ENCODE peak calls at places on chromosomes 2 and 18, in six cellular contexts. One of them, this sample, is unnamed.
A peak's percentile ranks its signal among the peaks of the same experiment; 100 is the strongest.

GRCh38 chr18:37457754-37458153 is 107.8 kb downstream of the CELF4 start:
- DNase-seq in stimulated activated CD4-positive, alpha-beta T cell treated with anti-CD3 and anti-CD28 coated beads, Interleukin-4, amount 100 ng/mL, for 48 hours: no peak
- DNase-seq in tibial artery: no peak
- DNase-seq in AG08395: no peak
- DNase-seq in AG10803: no peak
- DNase-seq in GM20000: no peak
- DNase-seq in this sample: no peak

GRCh38 chr18:3062798-3063563 is 50.0 kb upstream of the LPIN2 start:
- DNase-seq in tibial artery: peak; percentile 72
- DNase-seq in AG08395: peak; percentile 19
- DNase-seq in AG10803: peak; percentile 25
- DNase-seq in GM20000: peak; percentile 49
- DNase-seq in stimulated activated CD4-positive, alpha-beta T cell treated with anti-CD3 and anti-CD28 coated beads, Interleukin-4, amount 100 ng/mL, for 48 hours: peak; percentile 64
- DNase-seq in this sample: peak; percentile 76

GRCh38 chr2:149223472-149224062 is 106.8 kb upstream of the LYPD6 start:
- DNase-seq in GM20000: no peak
- DNase-seq in AG08395: no peak
- DNase-seq in AG10803: peak; percentile 55
- DNase-seq in tibial artery: no peak
- DNase-seq in stimulated activated CD4-positive, alpha-beta T cell treated with anti-CD3 and anti-CD28 coated beads, Interleukin-4, amount 100 ng/mL, for 48 hours: no peak
- DNase-seq in this sample: no peak

GRCh38 chr2:191696001-191696400 is 18.1 kb downstream of the NABP1 start:
- DNase-seq in AG08395: peak; percentile 90
- DNase-seq in stimulated activated CD4-positive, alpha-beta T cell treated with anti-CD3 and anti-CD28 coated beads, Interleukin-4, amount 100 ng/mL, for 48 hours: no peak
- DNase-seq in tibial artery: peak; percentile 85
- DNase-seq in AG10803: peak; percentile 95
- DNase-seq in GM20000: no peak
- DNase-seq in this sample: no peak

GRCh38 chr2:25159947-25160346 is 8.4 kb downstream of the POMC start:
- DNase-seq in AG10803: no peak
- DNase-seq in GM20000: no peak
- DNase-seq in AG08395: peak; percentile 20
- DNase-seq in tibial artery: no peak
- DNase-seq in stimulated activated CD4-positive, alpha-beta T cell treated with anti-CD3 and anti-CD28 coated beads, Interleukin-4, amount 100 ng/mL, for 48 hours: no peak
- DNase-seq in this sample: peak; percentile 26

GRCh38 chr2:142536501-142536900 is 341.0 kb upstream of the KYNU start:
- DNase-seq in AG10803: no peak
- DNase-seq in GM20000: no peak
- DNase-seq in AG08395: no peak
- DNase-seq in stimulated activated CD4-positive, alpha-beta T cell treated with anti-CD3 and anti-CD28 coated beads, Interleukin-4, amount 100 ng/mL, for 48 hours: no peak
- DNase-seq in tibial artery: no peak
- DNase-seq in this sample: no peak

GRCh38 chr2:72149556-72150156 is 2.0 kb upstream of the CYP26B1 start:
- DNase-seq in GM20000: no peak
- DNase-seq in AG08395: no peak
- DNase-seq in stimulated activated CD4-positive, alpha-beta T cell treated with anti-CD3 and anti-CD28 coated beads, Interleukin-4, amount 100 ng/mL, for 48 hours: no peak
- DNase-seq in tibial artery: no peak
- DNase-seq in AG10803: no peak
- DNase-seq in this sample: no peak

GRCh38 chr2:66845307-66845706 is 410.4 kb downstream of the MEIS1 start:
- DNase-seq in AG08395: peak; percentile 9
- DNase-seq in AG10803: peak; percentile 51
- DNase-seq in stimulated activated CD4-positive, alpha-beta T cell treated with anti-CD3 and anti-CD28 coated beads, Interleukin-4, amount 100 ng/mL, for 48 hours: no peak
- DNase-seq in tibial artery: no peak
- DNase-seq in GM20000: no peak
- DNase-seq in this sample: no peak

GRCh38 chr18:42192251-42193248 is 237.5 kb downstream of the PIK3C3 start:
- DNase-seq in AG08395: no peak
- DNase-seq in tibial artery: no peak
- DNase-seq in stimulated activated CD4-positive, alpha-beta T cell treated with anti-CD3 and anti-CD28 coated beads, Interleukin-4, amount 100 ng/mL, for 48 hours: no peak
- DNase-seq in AG10803: no peak
- DNase-seq in GM20000: no peak
- DNase-seq in this sample: no peak

GRCh38 chr2:53505814-53506213 is 261.8 kb upstream of the CHAC2 start:
- DNase-seq in GM20000: no peak
- DNase-seq in stimulated activated CD4-positive, alpha-beta T cell treated with anti-CD3 and anti-CD28 coated beads, Interleukin-4, amount 100 ng/mL, for 48 hours: no peak
- DNase-seq in AG08395: no peak
- DNase-seq in tibial artery: no peak
- DNase-seq in AG10803: peak; percentile 8
- DNase-seq in this sample: no peak

GRCh38 chr18:78624646-78625279 is 354.9 kb upstream of the SALL3 start:
- DNase-seq in stimulated activated CD4-positive, alpha-beta T cell treated with anti-CD3 and anti-CD28 coated beads, Interleukin-4, amount 100 ng/mL, for 48 hours: no peak
- DNase-seq in tibial artery: no peak
- DNase-seq in AG08395: no peak
- DNase-seq in AG10803: no peak
- DNase-seq in GM20000: no peak
- DNase-seq in this sample: no peak

GRCh38 chr18:69216390-69216789 is 184.3 kb upstream of the DOK6 start:
- DNase-seq in stimulated activated CD4-positive, alpha-beta T cell treated with anti-CD3 and anti-CD28 coated beads, Interleukin-4, amount 100 ng/mL, for 48 hours: no peak
- DNase-seq in GM20000: no peak
- DNase-seq in tibial artery: no peak
- DNase-seq in AG08395: no peak
- DNase-seq in AG10803: no peak
- DNase-seq in this sample: no peak

GRCh38 chr18:27366151-27366550 is 181.0 kb upstream of the CHST9 start:
- DNase-seq in stimulated activated CD4-positive, alpha-beta T cell treated with anti-CD3 and anti-CD28 coated beads, Interleukin-4, amount 100 ng/mL, for 48 hours: no peak
- DNase-seq in AG08395: no peak
- DNase-seq in AG10803: no peak
- DNase-seq in GM20000: no peak
- DNase-seq in tibial artery: no peak
- DNase-seq in this sample: no peak

GRCh38 chr2:216015722-216016464 is 2.5 kb upstream of the MREG start:
- DNase-seq in AG10803: no peak
- DNase-seq in stimulated activated CD4-positive, alpha-beta T cell treated with anti-CD3 and anti-CD28 coated beads, Interleukin-4, amount 100 ng/mL, for 48 hours: peak; percentile 22
- DNase-seq in AG08395: no peak
- DNase-seq in GM20000: peak; percentile 79
- DNase-seq in tibial artery: no peak
- DNase-seq in this sample: no peak

GRCh38 chr2:28838971-28839370 is 28.3 kb downstream of the SPDYA start:
- DNase-seq in tibial artery: no peak
- DNase-seq in AG08395: no peak
- DNase-seq in GM20000: no peak
- DNase-seq in AG10803: no peak
- DNase-seq in stimulated activated CD4-positive, alpha-beta T cell treated with anti-CD3 and anti-CD28 coated beads, Interleukin-4, amount 100 ng/mL, for 48 hours: no peak
- DNase-seq in this sample: no peak

GRCh38 chr2:36420569-36421164 is 65.1 kb downstream of the CRIM1 start:
- DNase-seq in AG10803: no peak
- DNase-seq in stimulated activated CD4-positive, alpha-beta T cell treated with anti-CD3 and anti-CD28 coated beads, Interleukin-4, amount 100 ng/mL, for 48 hours: no peak
- DNase-seq in GM20000: no peak
- DNase-seq in AG08395: no peak
- DNase-seq in tibial artery: no peak
- DNase-seq in this sample: no peak

GRCh38 chr2:25421746-25422431 is 80.2 kb upstream of the DNMT3A start:
- DNase-seq in AG10803: no peak
- DNase-seq in AG08395: no peak
- DNase-seq in tibial artery: no peak
- DNase-seq in GM20000: peak; percentile 49
- DNase-seq in stimulated activated CD4-positive, alpha-beta T cell treated with anti-CD3 and anti-CD28 coated beads, Interleukin-4, amount 100 ng/mL, for 48 hours: no peak
- DNase-seq in this sample: no peak

GRCh38 chr18:68841301-68841700 is 43.4 kb downstream of the CCDC102B start:
- DNase-seq in tibial artery: no peak
- DNase-seq in stimulated activated CD4-positive, alpha-beta T cell treated with anti-CD3 and anti-CD28 coated beads, Interleukin-4, amount 100 ng/mL, for 48 hours: no peak
- DNase-seq in GM20000: no peak
- DNase-seq in AG10803: no peak
- DNase-seq in AG08395: no peak
- DNase-seq in this sample: no peak

GRCh38 chr2:187228986-187229385 is 219.1 kb downstream of the CALCRL start:
- DNase-seq in AG10803: no peak
- DNase-seq in AG08395: no peak
- DNase-seq in GM20000: no peak
- DNase-seq in tibial artery: no peak
- DNase-seq in stimulated activated CD4-positive, alpha-beta T cell treated with anti-CD3 and anti-CD28 coated beads, Interleukin-4, amount 100 ng/mL, for 48 hours: no peak
- DNase-seq in this sample: no peak

GRCh38 chr18:39053569-39053968 is 1488.0 kb upstream of the CELF4 start:
- DNase-seq in AG08395: no peak
- DNase-seq in stimulated activated CD4-positive, alpha-beta T cell treated with anti-CD3 and anti-CD28 coated beads, Interleukin-4, amount 100 ng/mL, for 48 hours: no peak
- DNase-seq in AG10803: no peak
- DNase-seq in GM20000: no peak
- DNase-seq in tibial artery: no peak
- DNase-seq in this sample: no peak

GRCh38 chr2:100995309-100996075 is 6.6 kb upstream of the RPL31 start:
- DNase-seq in AG08395: no peak
- DNase-seq in AG10803: no peak
- DNase-seq in tibial artery: no peak
- DNase-seq in stimulated activated CD4-positive, alpha-beta T cell treated with anti-CD3 and anti-CD28 coated beads, Interleukin-4, amount 100 ng/mL, for 48 hours: no peak
- DNase-seq in GM20000: no peak
- DNase-seq in this sample: no peak

GRCh38 chr18:62045316-62045715 is 141.5 kb downstream of the PIGN start:
- DNase-seq in AG08395: no peak
- DNase-seq in tibial artery: no peak
- DNase-seq in GM20000: no peak
- DNase-seq in stimulated activated CD4-positive, alpha-beta T cell treated with anti-CD3 and anti-CD28 coated beads, Interleukin-4, amount 100 ng/mL, for 48 hours: no peak
- DNase-seq in AG10803: no peak
- DNase-seq in this sample: no peak

GRCh38 chr18:48833701-48834394 is 116.9 kb downstream of the SMAD7 start:
- DNase-seq in stimulated activated CD4-positive, alpha-beta T cell treated with anti-CD3 and anti-CD28 coated beads, Interleukin-4, amount 100 ng/mL, for 48 hours: peak; percentile 33
- DNase-seq in GM20000: peak; percentile 84
- DNase-seq in AG10803: no peak
- DNase-seq in AG08395: no peak
- DNase-seq in tibial artery: peak; percentile 23
- DNase-seq in this sample: peak; percentile 47

GRCh38 chr2:191855382-191855781 is 8.5 kb upstream of the CAVIN2 start:
- DNase-seq in AG08395: no peak
- DNase-seq in GM20000: no peak
- DNase-seq in AG10803: no peak
- DNase-seq in tibial artery: no peak
- DNase-seq in stimulated activated CD4-positive, alpha-beta T cell treated with anti-CD3 and anti-CD28 coated beads, Interleukin-4, amount 100 ng/mL, for 48 hours: no peak
- DNase-seq in this sample: no peak

GRCh38 chr18:78770149-78771139 is 209.2 kb upstream of the SALL3 start:
- DNase-seq in AG08395: no peak
- DNase-seq in stimulated activated CD4-positive, alpha-beta T cell treated with anti-CD3 and anti-CD28 coated beads, Interleukin-4, amount 100 ng/mL, for 48 hours: no peak
- DNase-seq in GM20000: no peak
- DNase-seq in tibial artery: no peak
- DNase-seq in AG10803: no peak
- DNase-seq in this sample: no peak

GRCh38 chr2:17539596-17539992 is 902 bp upstream of the VSNL1 start:
- DNase-seq in tibial artery: no peak
- DNase-seq in GM20000: no peak
- DNase-seq in AG10803: peak; percentile 24
- DNase-seq in AG08395: no peak
- DNase-seq in stimulated activated CD4-positive, alpha-beta T cell treated with anti-CD3 and anti-CD28 coated beads, Interleukin-4, amount 100 ng/mL, for 48 hours: no peak
- DNase-seq in this sample: no peak

GRCh38 chr2:12883911-12884310 is 167.2 kb downstream of the TRIB2 start:
- DNase-seq in GM20000: no peak
- DNase-seq in stimulated activated CD4-positive, alpha-beta T cell treated with anti-CD3 and anti-CD28 coated beads, Interleukin-4, amount 100 ng/mL, for 48 hours: no peak
- DNase-seq in tibial artery: no peak
- DNase-seq in AG10803: peak; percentile 29
- DNase-seq in AG08395: peak; percentile 21
- DNase-seq in this sample: no peak

GRCh38 chr18:39521164-39521563 is 1955.6 kb upstream of the CELF4 start:
- DNase-seq in AG08395: no peak
- DNase-seq in stimulated activated CD4-positive, alpha-beta T cell treated with anti-CD3 and anti-CD28 coated beads, Interleukin-4, amount 100 ng/mL, for 48 hours: no peak
- DNase-seq in tibial artery: no peak
- DNase-seq in AG10803: no peak
- DNase-seq in GM20000: no peak
- DNase-seq in this sample: no peak

GRCh38 chr2:130756721-130757195 is 1.4 kb downstream of the AMER3 start:
- DNase-seq in tibial artery: no peak
- DNase-seq in AG08395: no peak
- DNase-seq in stimulated activated CD4-positive, alpha-beta T cell treated with anti-CD3 and anti-CD28 coated beads, Interleukin-4, amount 100 ng/mL, for 48 hours: no peak
- DNase-seq in AG10803: no peak
- DNase-seq in GM20000: no peak
- DNase-seq in this sample: no peak

GRCh38 chr2:239498981-239499633 is 98.3 kb upstream of the HDAC4 start:
- DNase-seq in GM20000: no peak
- DNase-seq in AG08395: peak; percentile 61
- DNase-seq in AG10803: peak; percentile 66
- DNase-seq in tibial artery: peak; percentile 68
- DNase-seq in stimulated activated CD4-positive, alpha-beta T cell treated with anti-CD3 and anti-CD28 coated beads, Interleukin-4, amount 100 ng/mL, for 48 hours: no peak
- DNase-seq in this sample: peak; percentile 34

GRCh38 chr2:197539734-197540133 is 23.9 kb downstream of the MOB4 start:
- DNase-seq in stimulated activated CD4-positive, alpha-beta T cell treated with anti-CD3 and anti-CD28 coated beads, Interleukin-4, amount 100 ng/mL, for 48 hours: no peak
- DNase-seq in tibial artery: no peak
- DNase-seq in AG08395: no peak
- DNase-seq in AG10803: no peak
- DNase-seq in GM20000: no peak
- DNase-seq in this sample: no peak

GRCh38 chr2:57549642-57550102 is 496.9 kb upstream of the VRK2 start:
- DNase-seq in GM20000: peak; percentile 10
- DNase-seq in tibial artery: no peak
- DNase-seq in stimulated activated CD4-positive, alpha-beta T cell treated with anti-CD3 and anti-CD28 coated beads, Interleukin-4, amount 100 ng/mL, for 48 hours: no peak
- DNase-seq in AG08395: peak; percentile 4
- DNase-seq in AG10803: no peak
- DNase-seq in this sample: no peak

GRCh38 chr18:59207506-59207905 is 12.5 kb upstream of the GRP start:
- DNase-seq in stimulated activated CD4-positive, alpha-beta T cell treated with anti-CD3 and anti-CD28 coated beads, Interleukin-4, amount 100 ng/mL, for 48 hours: no peak
- DNase-seq in AG08395: no peak
- DNase-seq in AG10803: no peak
- DNase-seq in tibial artery: no peak
- DNase-seq in GM20000: no peak
- DNase-seq in this sample: no peak

GRCh38 chr2:10883880-10884529 is 27.7 kb upstream of the KCNF1 start:
- DNase-seq in tibial artery: no peak
- DNase-seq in GM20000: no peak
- DNase-seq in AG08395: no peak
- DNase-seq in AG10803: no peak
- DNase-seq in stimulated activated CD4-positive, alpha-beta T cell treated with anti-CD3 and anti-CD28 coated beads, Interleukin-4, amount 100 ng/mL, for 48 hours: no peak
- DNase-seq in this sample: no peak

GRCh38 chr2:14072338-14072737 is 560.2 kb upstream of the LRATD1 start:
- DNase-seq in AG08395: no peak
- DNase-seq in GM20000: no peak
- DNase-seq in stimulated activated CD4-positive, alpha-beta T cell treated with anti-CD3 and anti-CD28 coated beads, Interleukin-4, amount 100 ng/mL, for 48 hours: no peak
- DNase-seq in tibial artery: no peak
- DNase-seq in AG10803: no peak
- DNase-seq in this sample: no peak

GRCh38 chr2:178279142-178279541 is 84.8 kb downstream of the OSBPL6 start:
- DNase-seq in AG10803: peak; percentile 89
- DNase-seq in GM20000: no peak
- DNase-seq in AG08395: peak; percentile 85
- DNase-seq in tibial artery: no peak
- DNase-seq in stimulated activated CD4-positive, alpha-beta T cell treated with anti-CD3 and anti-CD28 coated beads, Interleukin-4, amount 100 ng/mL, for 48 hours: no peak
- DNase-seq in this sample: no peak

GRCh38 chr2:56185101-56185581 is 1.4 kb downstream of the CCDC85A start:
- DNase-seq in GM20000: no peak
- DNase-seq in AG10803: peak; percentile 42
- DNase-seq in tibial artery: peak; percentile 31
- DNase-seq in stimulated activated CD4-positive, alpha-beta T cell treated with anti-CD3 and anti-CD28 coated beads, Interleukin-4, amount 100 ng/mL, for 48 hours: no peak
- DNase-seq in AG08395: peak; percentile 56
- DNase-seq in this sample: no peak

GRCh38 chr2:207308519-207309224 is 142.9 kb upstream of the KLF7 start:
- DNase-seq in GM20000: no peak
- DNase-seq in tibial artery: no peak
- DNase-seq in stimulated activated CD4-positive, alpha-beta T cell treated with anti-CD3 and anti-CD28 coated beads, Interleukin-4, amount 100 ng/mL, for 48 hours: no peak
- DNase-seq in AG08395: no peak
- DNase-seq in AG10803: no peak
- DNase-seq in this sample: no peak

GRCh38 chr2:151805961-151806360 is 22.3 kb downstream of the ARL5A start:
- DNase-seq in AG08395: no peak
- DNase-seq in tibial artery: no peak
- DNase-seq in AG10803: no peak
- DNase-seq in GM20000: no peak
- DNase-seq in stimulated activated CD4-positive, alpha-beta T cell treated with anti-CD3 and anti-CD28 coated beads, Interleukin-4, amount 100 ng/mL, for 48 hours: no peak
- DNase-seq in this sample: no peak

This sample was measured in lower lobe of right lung.